ENCODE peak calls at places on chromosomes 12 and 14, in nine cellular contexts. One of them, this sample, is unnamed.
A peak's percentile ranks its signal among the peaks of the same experiment; 100 is the strongest.

GRCh38 chr14:103624860-103625259 is 4.2 kb upstream of the KLC1 start:
- DNase-seq in AG04450: no peak
- DNase-seq in right lobe of liver: peak; percentile 43
- DNase-seq in HCT116: peak; percentile 56
- DNase-seq in heart left ventricle: peak; percentile 82
- DNase-seq in substantia nigra: no peak
- DNase-seq in coronary artery: peak; percentile 92
- DNase-seq in Peyer's patch: peak; percentile 76
- DNase-seq in osteoblast: peak; percentile 94
- DNase-seq in this sample: no peak

GRCh38 chr12:70243510-70244331 is 488 bp downstream of the CNOT2 start:
- DNase-seq in AG04450: no peak
- DNase-seq in right lobe of liver: peak; percentile 75
- DNase-seq in osteoblast: peak; percentile 89
- DNase-seq in coronary artery: peak; percentile 86
- DNase-seq in HCT116: peak; percentile 13
- DNase-seq in Peyer's patch: peak; percentile 85
- DNase-seq in substantia nigra: no peak
- DNase-seq in heart left ventricle: peak; percentile 70
- DNase-seq in this sample: peak; percentile 79

GRCh38 chr12:14845350-14845750 is 2.0 kb upstream of the ART4 start:
- DNase-seq in coronary artery: no peak
- DNase-seq in Peyer's patch: no peak
- DNase-seq in AG04450: peak; percentile 48
- DNase-seq in right lobe of liver: no peak
- DNase-seq in HCT116: peak; percentile 37
- DNase-seq in osteoblast: no peak
- DNase-seq in substantia nigra: no peak
- DNase-seq in heart left ventricle: no peak
- DNase-seq in this sample: peak; percentile 63

GRCh38 chr12:47811581-47812484 is 7.9 kb downstream of the HDAC7 start:
- DNase-seq in substantia nigra: no peak
- DNase-seq in AG04450: no peak
- DNase-seq in Peyer's patch: peak; percentile 58
- DNase-seq in HCT116: no peak
- DNase-seq in right lobe of liver: no peak
- DNase-seq in coronary artery: peak; percentile 91
- DNase-seq in heart left ventricle: peak; percentile 79
- DNase-seq in osteoblast: peak; percentile 95
- DNase-seq in this sample: no peak

GRCh38 chr14:75981426-75981825 is 369 bp downstream of the TGFB3 start:
- DNase-seq in heart left ventricle: no peak
- DNase-seq in Peyer's patch: no peak
- DNase-seq in HCT116: no peak
- DNase-seq in osteoblast: peak; percentile 88
- DNase-seq in AG04450: no peak
- DNase-seq in substantia nigra: peak; percentile 16
- DNase-seq in coronary artery: no peak
- DNase-seq in right lobe of liver: peak; percentile 25
- DNase-seq in this sample: peak; percentile 25

GRCh38 chr12:88291498-88292131 is 149.5 kb downstream of the TMTC3 start:
- DNase-seq in substantia nigra: no peak
- DNase-seq in osteoblast: no peak
- DNase-seq in HCT116: no peak
- DNase-seq in coronary artery: no peak
- DNase-seq in AG04450: no peak
- DNase-seq in Peyer's patch: no peak
- DNase-seq in right lobe of liver: no peak
- DNase-seq in heart left ventricle: no peak
- DNase-seq in this sample: no peak

GRCh38 chr12:56021882-56022497 is 1.1 kb downstream of the IKZF4 start:
- DNase-seq in osteoblast: no peak
- DNase-seq in substantia nigra: no peak
- DNase-seq in Peyer's patch: no peak
- DNase-seq in right lobe of liver: no peak
- DNase-seq in heart left ventricle: no peak
- DNase-seq in coronary artery: no peak
- DNase-seq in HCT116: no peak
- DNase-seq in AG04450: no peak
- DNase-seq in this sample: no peak

GRCh38 chr12:118742426-118742825 is 238.9 kb upstream of the SRRM4 start:
- DNase-seq in HCT116: no peak
- DNase-seq in substantia nigra: no peak
- DNase-seq in Peyer's patch: no peak
- DNase-seq in right lobe of liver: no peak
- DNase-seq in osteoblast: no peak
- DNase-seq in coronary artery: no peak
- DNase-seq in AG04450: no peak
- DNase-seq in heart left ventricle: no peak
- DNase-seq in this sample: no peak

GRCh38 chr14:51616724-51617409 is 34.8 kb upstream of the FRMD6 start:
- DNase-seq in Peyer's patch: no peak
- DNase-seq in substantia nigra: no peak
- DNase-seq in AG04450: peak; percentile 78
- DNase-seq in osteoblast: no peak
- DNase-seq in heart left ventricle: no peak
- DNase-seq in coronary artery: no peak
- DNase-seq in HCT116: peak; percentile 62
- DNase-seq in right lobe of liver: no peak
- DNase-seq in this sample: no peak

GRCh38 chr14:104651876-104652260 is 37.5 kb upstream of the INF2 start:
- DNase-seq in AG04450: no peak
- DNase-seq in HCT116: no peak
- DNase-seq in Peyer's patch: no peak
- DNase-seq in osteoblast: peak; percentile 63
- DNase-seq in substantia nigra: no peak
- DNase-seq in right lobe of liver: no peak
- DNase-seq in coronary artery: no peak
- DNase-seq in heart left ventricle: no peak
- DNase-seq in this sample: no peak

GRCh38 chr14:56703947-56704346 is 106.3 kb downstream of the OTX2 start:
- DNase-seq in substantia nigra: no peak
- DNase-seq in HCT116: no peak
- DNase-seq in right lobe of liver: no peak
- DNase-seq in heart left ventricle: no peak
- DNase-seq in Peyer's patch: no peak
- DNase-seq in osteoblast: no peak
- DNase-seq in AG04450: no peak
- DNase-seq in coronary artery: no peak
- DNase-seq in this sample: no peak

GRCh38 chr14:65032319-65032718 is 45.6 kb downstream of the FNTB start:
- DNase-seq in coronary artery: no peak
- DNase-seq in AG04450: no peak
- DNase-seq in right lobe of liver: peak; percentile 56
- DNase-seq in osteoblast: no peak
- DNase-seq in substantia nigra: no peak
- DNase-seq in HCT116: no peak
- DNase-seq in heart left ventricle: peak; percentile 81
- DNase-seq in Peyer's patch: no peak
- DNase-seq in this sample: no peak

GRCh38 chr12:87150969-87151662 is 878.1 kb downstream of the C12orf50 start:
- DNase-seq in coronary artery: no peak
- DNase-seq in heart left ventricle: no peak
- DNase-seq in substantia nigra: no peak
- DNase-seq in right lobe of liver: no peak
- DNase-seq in AG04450: no peak
- DNase-seq in osteoblast: no peak
- DNase-seq in Peyer's patch: no peak
- DNase-seq in HCT116: no peak
- DNase-seq in this sample: no peak

GRCh38 chr12:70540996-70541395 is 96.2 kb downstream of the PTPRB start:
- DNase-seq in Peyer's patch: no peak
- DNase-seq in coronary artery: no peak
- DNase-seq in HCT116: no peak
- DNase-seq in heart left ventricle: no peak
- DNase-seq in AG04450: no peak
- DNase-seq in substantia nigra: no peak
- DNase-seq in osteoblast: no peak
- DNase-seq in right lobe of liver: no peak
- DNase-seq in this sample: no peak

GRCh38 chr14:69682607-69683263 is 71.3 kb downstream of the SUSD6 start:
- DNase-seq in substantia nigra: no peak
- DNase-seq in AG04450: no peak
- DNase-seq in osteoblast: peak; percentile 47
- DNase-seq in Peyer's patch: no peak
- DNase-seq in HCT116: no peak
- DNase-seq in right lobe of liver: no peak
- DNase-seq in heart left ventricle: no peak
- DNase-seq in coronary artery: peak; percentile 38
- DNase-seq in this sample: no peak

GRCh38 chr12:122423258-122424165 is 1.0 kb upstream of the CLIP1 start:
- DNase-seq in heart left ventricle: no peak
- DNase-seq in HCT116: peak; percentile 50
- DNase-seq in AG04450: no peak
- DNase-seq in Peyer's patch: no peak
- DNase-seq in coronary artery: peak; percentile 75
- DNase-seq in substantia nigra: no peak
- DNase-seq in right lobe of liver: peak; percentile 51
- DNase-seq in osteoblast: peak; percentile 62
- DNase-seq in this sample: no peak

DNA sequence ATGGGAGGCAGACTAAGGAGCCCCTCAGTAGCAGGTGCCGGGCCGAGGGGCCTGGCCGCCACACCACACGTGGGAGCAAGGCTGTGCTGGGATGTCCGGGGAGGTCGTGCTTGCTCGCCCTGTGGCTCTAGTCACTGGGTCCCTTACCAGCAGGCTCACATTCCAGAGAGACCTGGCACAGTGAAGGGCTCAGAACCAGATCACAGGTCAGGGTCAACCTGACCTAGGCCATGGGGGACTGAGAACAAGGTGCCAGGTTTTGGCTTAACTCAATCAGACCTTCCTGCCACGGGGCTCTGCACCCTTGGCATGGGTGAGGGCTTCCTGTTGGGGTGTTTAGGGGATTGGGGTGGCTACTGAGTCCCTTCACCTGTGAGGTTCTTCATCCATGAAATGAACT is 22.3 kb downstream of the DEGS2 start:
- DNase-seq in osteoblast: no peak
- DNase-seq in coronary artery: no peak
- DNase-seq in Peyer's patch: no peak
- DNase-seq in HCT116: no peak
- DNase-seq in right lobe of liver: no peak
- DNase-seq in substantia nigra: no peak
- DNase-seq in heart left ventricle: no peak
- DNase-seq in AG04450: no peak
- DNase-seq in this sample: no peak
- H3K27ac ChIP-seq in osteoblast: no peak overlapping the region
- H3K27ac ChIP-seq in coronary artery: no peak overlapping the region
- H3K27ac ChIP-seq in Peyer's patch: no peak overlapping the region
- H3K27ac ChIP-seq in HCT116: no peak overlapping the region
- H3K27ac ChIP-seq in right lobe of liver: no peak overlapping the region
- H3K27ac ChIP-seq in substantia nigra: no peak overlapping the region
- H3K27ac ChIP-seq in heart left ventricle: no peak overlapping the region
- H3K27ac ChIP-seq in AG04450: no peak overlapping the region
- H3K27ac ChIP-seq in this sample: no peak overlapping the region

GRCh38 chr12:71786840-71787239 is 32.2 kb downstream of the RAB21 start:
- DNase-seq in HCT116: no peak
- DNase-seq in substantia nigra: no peak
- DNase-seq in AG04450: no peak
- DNase-seq in right lobe of liver: no peak
- DNase-seq in Peyer's patch: no peak
- DNase-seq in osteoblast: no peak
- DNase-seq in coronary artery: no peak
- DNase-seq in heart left ventricle: no peak
- DNase-seq in this sample: no peak
- H3K27ac ChIP-seq in HCT116: no peak overlapping the region
- H3K27ac ChIP-seq in substantia nigra: peak overlapping the region; percentile 3
- H3K27ac ChIP-seq in AG04450: no peak overlapping the region
- H3K27ac ChIP-seq in right lobe of liver: no peak overlapping the region
- H3K27ac ChIP-seq in Peyer's patch: no peak overlapping the region
- H3K27ac ChIP-seq in osteoblast: no peak overlapping the region
- H3K27ac ChIP-seq in coronary artery: no peak overlapping the region
- H3K27ac ChIP-seq in heart left ventricle: no peak overlapping the region
- H3K27ac ChIP-seq in this sample: no peak overlapping the region

DNA sequence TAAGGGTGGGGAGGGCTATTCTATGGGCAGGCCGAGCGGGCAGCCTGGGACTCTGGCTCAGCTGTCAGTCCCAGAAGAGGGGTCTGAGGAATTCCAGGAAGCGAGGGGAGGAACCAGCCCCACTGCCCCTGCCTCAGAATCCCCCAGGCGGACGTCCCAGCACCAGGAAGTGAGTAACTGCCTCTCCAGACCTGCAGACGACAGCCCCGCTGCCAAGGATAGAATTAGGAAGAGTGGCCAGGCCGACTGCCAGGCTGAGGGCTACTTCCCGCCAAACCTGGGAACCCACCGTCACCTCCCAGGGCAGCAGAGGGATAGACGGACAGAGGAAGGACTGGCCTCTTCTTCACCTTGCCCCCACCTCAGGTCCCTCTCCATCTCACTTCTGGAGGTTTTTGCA is 6.7 kb upstream of the BDKRB2 start:
- DNase-seq in AG04450: no peak
- DNase-seq in osteoblast: no peak
- DNase-seq in HCT116: no peak
- DNase-seq in right lobe of liver: no peak
- DNase-seq in coronary artery: no peak
- DNase-seq in Peyer's patch: no peak
- DNase-seq in substantia nigra: no peak
- DNase-seq in heart left ventricle: no peak
- DNase-seq in this sample: no peak
- H3K27ac ChIP-seq in AG04450: no peak overlapping the region
- H3K27ac ChIP-seq in osteoblast: no peak overlapping the region
- H3K27ac ChIP-seq in HCT116: no peak overlapping the region
- H3K27ac ChIP-seq in right lobe of liver: no peak overlapping the region
- H3K27ac ChIP-seq in coronary artery: no peak overlapping the region
- H3K27ac ChIP-seq in Peyer's patch: peak overlapping the region; percentile 45
- H3K27ac ChIP-seq in substantia nigra: no peak overlapping the region
- H3K27ac ChIP-seq in heart left ventricle: no peak overlapping the region
- H3K27ac ChIP-seq in this sample: no peak overlapping the region

DNA sequence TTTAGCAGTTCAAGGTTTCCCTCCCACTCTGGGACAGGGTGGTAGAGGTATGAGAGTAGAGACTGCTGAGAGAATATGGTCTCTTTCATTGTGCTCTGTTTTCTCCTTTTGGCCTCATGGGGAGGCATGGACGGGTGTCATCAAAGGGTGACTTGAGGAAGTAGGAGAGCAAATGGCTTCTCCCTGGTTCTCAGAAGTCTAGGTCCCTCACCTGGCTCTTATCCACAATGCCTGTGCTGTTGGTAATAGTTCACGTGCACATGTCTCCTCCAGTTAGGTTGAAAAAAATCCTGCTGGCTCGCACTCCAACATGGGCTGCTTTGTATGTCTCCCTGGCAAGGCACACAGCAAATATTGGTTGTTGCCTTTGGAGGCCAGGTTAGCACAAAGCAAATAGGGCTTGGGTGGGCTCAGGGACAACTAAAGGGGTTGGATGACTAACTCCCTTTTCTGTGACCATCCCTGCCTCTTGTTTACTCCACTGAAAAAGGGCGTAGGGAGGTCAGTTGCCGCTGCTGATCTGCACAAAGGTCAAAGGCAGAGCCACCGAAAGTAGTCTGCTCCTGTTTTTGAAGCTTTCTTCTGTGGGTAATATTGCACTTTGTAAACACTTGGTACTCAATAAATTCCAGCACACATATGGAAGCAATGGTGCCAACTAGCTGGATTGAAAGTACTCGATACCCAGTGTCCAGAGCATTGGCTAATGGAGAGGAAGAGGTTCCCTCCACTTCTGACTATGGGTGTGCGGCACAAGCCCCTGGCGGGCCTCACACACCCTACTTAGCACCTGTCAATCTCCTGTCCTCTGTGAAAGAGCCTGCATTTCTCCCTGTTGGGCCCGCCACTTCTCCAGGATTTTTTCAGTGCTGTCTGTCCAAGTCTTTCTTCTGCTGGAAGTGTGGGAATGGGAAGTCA is 121.8 kb downstream of the SLC38A6 start:
- DNase-seq in AG04450: no peak
- DNase-seq in osteoblast: peak; percentile 61
- DNase-seq in right lobe of liver: peak; percentile 44
- DNase-seq in HCT116: no peak
- DNase-seq in heart left ventricle: no peak
- DNase-seq in Peyer's patch: no peak
- DNase-seq in substantia nigra: no peak
- DNase-seq in coronary artery: no peak
- DNase-seq in this sample: no peak
- H3K27ac ChIP-seq in AG04450: peak overlapping the region; percentile 99
- H3K27ac ChIP-seq in osteoblast: peak overlapping the region; percentile 93
- H3K27ac ChIP-seq in right lobe of liver: peak overlapping the region; percentile 56
- H3K27ac ChIP-seq in HCT116: peak overlapping the region; percentile 91
- H3K27ac ChIP-seq in heart left ventricle: peak overlapping the region; percentile 52
- H3K27ac ChIP-seq in Peyer's patch: peak overlapping the region; percentile 43
- H3K27ac ChIP-seq in substantia nigra: no peak overlapping the region
- H3K27ac ChIP-seq in coronary artery: peak overlapping the region; percentile 63
- H3K27ac ChIP-seq in this sample: no peak overlapping the region

This sample was measured in DND-41.